ENCODE peak calls at places on chromosomes 13 and 19, in five cellular contexts. T is astrocyte; X is lower lobe of right lung; Q is tibial nerve; W is CD8-positive, alpha-beta memory T cell. H is an unnamed sample.

GRCh38 chr13:52809310-52809769 is 39.1 kb downstream of the PCDH8 start:
- DNase-seq in T (peak; percentile 27), X (peak; percentile 68), Q (peak; percentile 36), W (no peak), H (peak; percentile 79)

GRCh38 chr13:80037505-80037888 is 303.4 kb downstream of the SPRY2 start:
- DNase-seq in T (peak; percentile 93), X (no peak), Q (no peak), W (no peak), H (no peak)

GRCh38 chr13:36130542-36131214 is 504 bp downstream of the DCLK1 start:
- DNase-seq in T (no peak), X (peak; percentile 57), Q (peak; percentile 21), W (no peak), H (no peak)

GRCh38 chr19:53076984-53077383 is 26.2 kb downstream of the ZNF160 start:
- DNase-seq in T (peak; percentile 12), X (no peak), Q (peak; percentile 16), W (no peak), H (peak; percentile 45)

GRCh38 chr13:113763961-113764792 is 5.2 kb downstream of the TMEM255B start:
- DNase-seq in T (no peak), X (no peak), Q (no peak), W (no peak), H (no peak)

GRCh38 chr13:102870677-102871415 is 25.0 kb downstream of the ERCC5 start:
- DNase-seq in T (peak; percentile 63), X (peak; percentile 62), Q (peak; percentile 57), W (peak; percentile 59), H (peak; percentile 76)

GRCh38 chr13:51814825-51815650 is 11.1 kb upstream of the DHRS12 start:
- DNase-seq in T (no peak), X (no peak), Q (peak; percentile 74), W (peak; percentile 81), H (peak; percentile 80)

GRCh38 chr13:26246154-26246553 is 7.8 kb upstream of the CDK8 start:
- DNase-seq in T (no peak), X (no peak), Q (no peak), W (no peak), H (no peak)

GRCh38 chr13:42363941-42364612 is 92.1 kb downstream of the AKAP11 start:
- DNase-seq in T (peak; percentile 8), X (no peak), Q (no peak), W (no peak), H (no peak)

GRCh38 chr19:45638930-45639729 is at the start of gene EML2:
- DNase-seq in T (peak; percentile 14), X (peak; percentile 72), Q (peak; percentile 7), W (peak; percentile 59), H (peak; percentile 70)

GRCh38 chr19:13208964-13209796 is 59.0 kb downstream of the IER2 start:
- DNase-seq in T (no peak), X (no peak), Q (no peak), W (no peak), H (no peak)

GRCh38 chr13:76872686-76873085 is 13.5 kb downstream of the KCTD12 start:
- DNase-seq in T (no peak), X (no peak), Q (no peak), W (no peak), H (no peak)

GRCh38 chr13:43977911-43978310 is 98.2 kb downstream of the LACC1 start:
- DNase-seq in T (no peak), X (no peak), Q (no peak), W (no peak), H (no peak)

GRCh38 chr13:94236876-94237275 is 242.6 kb downstream of the DCT start:
- DNase-seq in T (no peak), X (no peak), Q (no peak), W (no peak), H (no peak)

GRCh38 chr13:27065582-27065981 is 106.0 kb downstream of the USP12 start:
- DNase-seq in T (no peak), X (no peak), Q (no peak), W (no peak), H (no peak)

GRCh38 chr19:48348737-48349136 is 15.0 kb downstream of the TMEM143 start:
- DNase-seq in T (no peak), X (no peak), Q (no peak), W (no peak), H (no peak)

GRCh38 chr13:26557393-26558073 is at the start of gene WASF3:
- DNase-seq in T (peak; percentile 80), X (peak; percentile 93), Q (peak; percentile 79), W (no peak), H (no peak)

GRCh38 chr19:7458675-7459074 is 30.2 kb downstream of the PEX11G start:
- DNase-seq in T (no peak), X (no peak), Q (no peak), W (no peak), H (no peak)

GRCh38 chr19:36246006-36246391 is 31.1 kb downstream of the ZNF146 start:
- DNase-seq in T (no peak), X (no peak), Q (no peak), W (no peak), H (no peak)

GRCh38 chr19:39127812-39128510 is 2.4 kb downstream of the PAK4 start:
- DNase-seq in T (no peak), X (peak; percentile 53), Q (no peak), W (no peak), H (no peak)

GRCh38 chr19:9981406-9982260 is 28.7 kb downstream of the COL5A3 start:
- DNase-seq in T (no peak), X (no peak), Q (no peak), W (no peak), H (no peak)

GRCh38 chr13:20843177-20843576 is 59.4 kb downstream of the XPO4 start:
- DNase-seq in T (peak; percentile 35), X (no peak), Q (no peak), W (no peak), H (no peak)

GRCh38 chr19:40217921-40218890 is at the start of gene TTC9B:
- DNase-seq in T (no peak), X (no peak), Q (no peak), W (peak; percentile 66), H (no peak)

GRCh38 chr13:113493315-113493951 is 2.9 kb upstream of the DCUN1D2 start:
- DNase-seq in T (peak; percentile 96), X (no peak), Q (no peak), W (no peak), H (no peak)

GRCh38 chr13:70798385-70798784 is 690.1 kb upstream of the KLHL1 start:
- DNase-seq in T (no peak), X (no peak), Q (no peak), W (no peak), H (no peak)

GRCh38 chr13:103078145-103078544 is 11.9 kb upstream of the SLC10A2 start:
- DNase-seq in T (no peak), X (no peak), Q (no peak), W (no peak), H (no peak)

GRCh38 chr19:19278315-19278714 is 5.2 kb upstream of the TM6SF2 start:
- DNase-seq in T (no peak), X (no peak), Q (no peak), W (no peak), H (no peak)

GRCh38 chr19:19209372-19209771 is 2.4 kb upstream of the NCAN start:
- DNase-seq in T (no peak), X (no peak), Q (no peak), W (no peak), H (no peak)

GRCh38 chr19:57934820-57935665 is at the start of gene ZNF418:
- DNase-seq in T (peak; percentile 85), X (peak; percentile 47), Q (peak; percentile 37), W (peak; percentile 78), H (no peak)

GRCh38 chr19:31350693-31351211 is 1.5 kb upstream of the TSHZ3 start:
- DNase-seq in T (peak; percentile 31), X (peak; percentile 59), Q (no peak), W (no peak), H (no peak)

GRCh38 chr19:610071-610800 is 20.6 kb downstream of the HCN2 start:
- DNase-seq in T (no peak), X (no peak), Q (no peak), W (no peak), H (no peak)

GRCh38 chr19:19329199-19329598 is 8.6 kb downstream of the MAU2 start:
- DNase-seq in T (no peak), X (no peak), Q (no peak), W (no peak), H (no peak)

GRCh38 chr19:6467384-6467783 is 3.3 kb downstream of the CRB3 start:
- DNase-seq in T (no peak), X (no peak), Q (no peak), W (no peak), H (no peak)

GRCh38 chr13:99442273-99442895 is 58.9 kb upstream of the TM9SF2 start:
- DNase-seq in T (no peak), X (no peak), Q (peak; percentile 68), W (peak; percentile 75), H (no peak)

GRCh38 chr13:40384976-40385857 is 281.2 kb downstream of the FOXO1 start:
- DNase-seq in T (no peak), X (no peak), Q (no peak), W (no peak), H (no peak)

GRCh38 chr13:40313269-40314200 is 352.9 kb downstream of the FOXO1 start:
- DNase-seq in T (peak; percentile 45), X (no peak), Q (no peak), W (no peak), H (no peak)

GRCh38 chr13:39048806-39049205 is 10.6 kb downstream of the NHLRC3 start:
- DNase-seq in T (no peak), X (no peak), Q (no peak), W (no peak), H (no peak)

GRCh38 chr13:111168116-111168515 is 53.0 kb downstream of the ARHGEF7 start:
- DNase-seq in T (no peak), X (no peak), Q (no peak), W (no peak), H (no peak)
- H3K4me1 ChIP-seq in T (no peaks in the 10 kb centered on the region), X (peaks cover 38% of the 10 kb centered on the region), Q (peaks cover 48% of the 10 kb centered on the region), W (peaks cover 37% of the 10 kb centered on the region), H (no peaks in the 10 kb centered on the region)

DNA sequence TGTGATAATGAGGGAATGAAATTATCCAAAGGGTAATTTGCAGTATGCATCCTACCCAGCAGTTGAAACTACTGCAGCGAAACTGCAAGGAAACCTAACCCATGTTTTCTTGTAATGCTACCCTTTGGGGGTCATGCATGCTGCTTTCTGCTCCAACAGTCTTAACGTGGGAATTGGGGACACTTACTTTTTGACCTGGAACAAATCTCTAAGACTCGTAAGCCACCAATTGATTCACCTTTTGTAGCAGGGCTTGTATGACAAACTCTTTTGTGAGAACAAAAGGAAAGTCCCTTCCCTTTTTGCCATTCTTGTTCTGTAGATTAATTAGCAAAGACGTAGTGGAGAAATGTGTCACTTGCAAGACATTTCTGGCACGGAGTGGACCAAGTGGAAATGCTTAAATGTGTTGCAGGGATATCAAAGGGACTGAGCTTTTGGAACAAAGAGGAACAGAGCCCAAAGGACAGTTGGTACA is 27.4 kb downstream of the LRCH1 start:
- DNase-seq in T (no peak), X (no peak), Q (no peak), W (no peak), H (no peak)
- H3K4me1 ChIP-seq in T (peaks cover 14% of the 10 kb centered on the region), X (peaks cover 57% of the 10 kb centered on the region), Q (peaks cover 84% of the 10 kb centered on the region), W (peaks cover 10% of the 10 kb centered on the region), H (peaks cover 57% of the 10 kb centered on the region)

GRCh38 chr19:41933693-41934426 is 5.6 kb upstream of the ERFL start:
- DNase-seq in T (no peak), X (no peak), Q (no peak), W (no peak), H (no peak)
- H3K4me1 ChIP-seq in T (peaks cover 15% of the 10 kb centered on the region), X (peaks cover 5% of the 10 kb centered on the region), Q (peaks cover 21% of the 10 kb centered on the region), W (peaks cover 56% of the 10 kb centered on the region), H (peaks cover 25% of the 10 kb centered on the region)

DNA sequence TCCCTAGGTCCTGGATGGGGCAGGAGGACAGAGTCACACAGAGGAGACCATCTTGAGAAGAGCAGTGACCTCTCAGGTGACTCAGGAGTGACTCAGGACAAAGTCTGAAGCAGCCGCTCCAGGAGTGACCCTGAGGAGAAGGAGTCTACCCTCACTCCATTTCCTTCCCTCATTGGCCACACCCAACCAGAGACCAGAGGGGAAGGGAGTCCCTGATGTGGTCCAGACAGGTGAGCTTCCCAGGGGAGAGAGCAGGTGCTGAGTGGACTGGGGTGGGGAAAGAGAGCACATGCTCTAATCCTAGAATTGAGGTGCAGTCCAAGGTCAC is 75.5 kb upstream of the MEDAG start:
- DNase-seq in T (no peak), X (no peak), Q (no peak), W (no peak), H (no peak)
- H3K4me1 ChIP-seq in T (peaks cover 50% of the 10 kb centered on the region), X (no peaks in the 10 kb centered on the region), Q (peaks cover 11% of the 10 kb centered on the region), W (no peaks in the 10 kb centered on the region), H (peaks cover 8% of the 10 kb centered on the region)